ENCODE peak calls at places on chromosomes 7 and 10, in nine cellular contexts. C is Peyer's patch; Q is NAMALWA; Y is PC-3; H is T-helper 1 cell; V is AG08395; D is endothelial cell; E is activated CD4-positive, CD25-positive, alpha-beta regulatory T cell treated with anti-CD3 and anti-CD28 coated beads, Interleukin-2, amount 50 U/mL, for 72 hours; B is stimulated activated CD8-positive, alpha-beta memory T cell treated with anti-CD3 and anti-CD28 coated beads, Interleukin-15, amount 100 ng/mL, for 24 hours. K is an unnamed sample.

GRCh38 chr7:79646278-79646677 is 192.8 kb upstream of the MAGI2 start:
- DNase-seq in H (no peak), E (no peak), C (no peak), V (no peak), D (no peak), B (no peak), Q (no peak), Y (no peak), K (no peak)

GRCh38 chr7:74542558-74543117 is 88.9 kb downstream of the GTF2IRD1 start:
- DNase-seq in V (no peak), B (no peak), Y (no peak), E (no peak), H (no peak), C (no peak), Q (peak), D (no peak), K (no peak)

GRCh38 chr7:95059842-95060313 is 152.5 kb downstream of the PPP1R9A start:
- DNase-seq in V (no peak), H (no peak), E (no peak), C (no peak), B (no peak), Q (no peak), D (no peak), Y (no peak), K (no peak)

GRCh38 chr10:20503186-20503585 is 393.9 kb downstream of the NEBL start:
- DNase-seq in B (no peak), H (no peak), E (no peak), V (no peak), Y (no peak), D (no peak), C (no peak), Q (no peak), K (no peak)

GRCh38 chr10:4944751-4945280 is 18.4 kb upstream of the AKR1C1 start:
- DNase-seq in H (no peak), D (no peak), E (no peak), C (no peak), V (no peak), Q (no peak), Y (no peak), B (no peak), K (no peak)

GRCh38 chr10:29443745-29444523 is 155.1 kb downstream of the LYZL1 start:
- DNase-seq in V (no peak), E (no peak), D (no peak), Q (no peak), Y (no peak), C (no peak), H (no peak), B (no peak), K (no peak)

GRCh38 chr10:24912214-24912613 is 40.2 kb downstream of the PRTFDC1 start:
- DNase-seq in D (no peak), H (no peak), V (no peak), C (no peak), E (no peak), B (no peak), Y (peak), Q (no peak), K (no peak)

GRCh38 chr10:91592282-91593020 is 40.4 kb downstream of the PPP1R3C start:
- DNase-seq in B (no peak), E (no peak), Q (no peak), C (no peak), H (no peak), V (no peak), D (no peak), Y (no peak), K (no peak)

GRCh38 chr10:96043895-96044580 is 655 bp downstream of the CCNJ start:
- DNase-seq in Q (peak), D (peak), H (peak), V (peak), C (peak), E (no peak), B (peak), Y (peak), K (peak)

GRCh38 chr7:108805808-108806397 is 236.2 kb downstream of the DNAJB9 start:
- DNase-seq in B (no peak), Y (peak), D (peak), V (peak), Q (peak), C (no peak), E (no peak), H (no peak), K (no peak)

GRCh38 chr7:55369427-55369826 is 4.3 kb downstream of the LANCL2 start:
- DNase-seq in B (no peak), C (no peak), Q (no peak), V (peak), E (no peak), Y (no peak), D (no peak), H (no peak), K (no peak)

GRCh38 chr10:124732931-124733536 is 11.1 kb downstream of the FAM53B start:
- DNase-seq in H (peak), V (no peak), Q (no peak), D (no peak), E (peak), Y (no peak), B (no peak), C (peak), K (no peak)

GRCh38 chr7:46155367-46155766 is 234.3 kb upstream of the IGFBP3 start:
- DNase-seq in C (no peak), H (no peak), V (no peak), D (no peak), B (no peak), Q (no peak), Y (no peak), E (no peak), K (no peak)

GRCh38 chr10:18205098-18205834 is 65.0 kb downstream of the CACNB2 start:
- DNase-seq in B (no peak), C (no peak), Q (no peak), D (no peak), V (no peak), E (no peak), H (no peak), Y (no peak), K (no peak)

GRCh38 chr7:92875719-92876118 is 39.3 kb upstream of the CDK6 start:
- DNase-seq in H (peak), D (no peak), Y (peak), E (no peak), B (no peak), C (no peak), V (no peak), Q (no peak), K (no peak)

GRCh38 chr7:83936056-83936703 is 258.4 kb downstream of the SEMA3A start:
- DNase-seq in Y (peak), Q (peak), V (peak), E (peak), B (no peak), H (peak), D (peak), C (no peak), K (no peak)

GRCh38 chr7:19773361-19773760 is at the start of gene TMEM196:
- DNase-seq in E (no peak), Y (no peak), Q (no peak), V (no peak), H (no peak), C (no peak), B (no peak), D (peak), K (no peak)

GRCh38 chr10:80465839-80466590 is 11.9 kb downstream of the TSPAN14 start:
- DNase-seq in C (peak), Q (peak), H (peak), V (no peak), B (no peak), D (no peak), E (no peak), Y (no peak), K (no peak)

GRCh38 chr7:112204072-112204775 is 2.0 kb downstream of the DOCK4 start:
- DNase-seq in D (peak), E (no peak), Q (peak), C (no peak), Y (peak), V (no peak), H (peak), B (no peak), K (no peak)

GRCh38 chr10:16967866-16968721 is 150.9 kb upstream of the RSU1 start:
- DNase-seq in C (no peak), D (peak), Y (peak), V (peak), Q (no peak), B (no peak), H (no peak), E (no peak), K (no peak)

GRCh38 chr10:266974-267425 is 131.7 kb downstream of the ZMYND11 start:
- DNase-seq in E (no peak), C (no peak), V (peak), Q (no peak), D (no peak), Y (peak), H (no peak), B (no peak), K (no peak)

GRCh38 chr10:92238062-92238585 is 52.8 kb downstream of the CPEB3 start:
- DNase-seq in V (no peak), B (no peak), D (no peak), H (no peak), C (no peak), Y (no peak), E (no peak), Q (no peak), K (no peak)

GRCh38 chr7:106659963-106660861 is 746 bp downstream of the CCDC71L start:
- DNase-seq in C (peak), V (peak), H (peak), B (peak), E (peak), D (peak), Q (peak), Y (peak), K (peak)

GRCh38 chr10:88090568-88091214 is 227.3 kb downstream of the PTEN start:
- DNase-seq in V (no peak), Y (no peak), B (no peak), D (no peak), H (peak), E (no peak), Q (no peak), C (no peak), K (no peak)

GRCh38 chr7:5647816-5648215 is 133.6 kb downstream of the RNF216 start:
- DNase-seq in E (no peak), Q (no peak), H (no peak), D (no peak), Y (no peak), V (no peak), C (no peak), B (no peak), K (no peak)